ENCODE peak calls at places on chromosomes 7 and 10, in seven cellular contexts. One of them, this sample, is unnamed.

GRCh38 chr10:131402771-131403723 is 91.5 kb upstream of the TCERG1L start:
- DNase-seq in stimulated activated naive CD4-positive, alpha-beta T cell: no peak
- DNase-seq in astrocyte of the spinal cord: no peak
- DNase-seq in kidney tubule cell: no peak
- DNase-seq in astrocyte of the cerebellum: no peak
- DNase-seq in GM12865: no peak
- DNase-seq in esophagus squamous epithelium: no peak
- DNase-seq in this sample: no peak

GRCh38 chr7:128858380-128859231 is 4.0 kb upstream of the ATP6V1F start:
- DNase-seq in kidney tubule cell: no peak
- DNase-seq in esophagus squamous epithelium: no peak
- DNase-seq in astrocyte of the cerebellum: no peak
- DNase-seq in stimulated activated naive CD4-positive, alpha-beta T cell: no peak
- DNase-seq in astrocyte of the spinal cord: no peak
- DNase-seq in GM12865: no peak
- DNase-seq in this sample: no peak

GRCh38 chr10:5482016-5482415 is 17.4 kb downstream of the CALML5 start:
- DNase-seq in kidney tubule cell: no peak
- DNase-seq in astrocyte of the spinal cord: no peak
- DNase-seq in esophagus squamous epithelium: no peak
- DNase-seq in stimulated activated naive CD4-positive, alpha-beta T cell: no peak
- DNase-seq in GM12865: no peak
- DNase-seq in astrocyte of the cerebellum: no peak
- DNase-seq in this sample: peak; percentile 40

GRCh38 chr10:35480150-35480549 is 125.0 kb upstream of the GJD4 start:
- DNase-seq in kidney tubule cell: no peak
- DNase-seq in astrocyte of the cerebellum: no peak
- DNase-seq in stimulated activated naive CD4-positive, alpha-beta T cell: no peak
- DNase-seq in esophagus squamous epithelium: no peak
- DNase-seq in astrocyte of the spinal cord: no peak
- DNase-seq in GM12865: no peak
- DNase-seq in this sample: no peak

GRCh38 chr7:139703468-139704307 is 74.1 kb downstream of the HIPK2 start:
- DNase-seq in esophagus squamous epithelium: no peak
- DNase-seq in stimulated activated naive CD4-positive, alpha-beta T cell: no peak
- DNase-seq in kidney tubule cell: no peak
- DNase-seq in astrocyte of the spinal cord: no peak
- DNase-seq in astrocyte of the cerebellum: no peak
- DNase-seq in GM12865: peak; percentile 80
- DNase-seq in this sample: no peak

GRCh38 chr10:86046845-86047460 is 319.6 kb downstream of the GRID1 start:
- DNase-seq in GM12865: no peak
- DNase-seq in astrocyte of the cerebellum: no peak
- DNase-seq in stimulated activated naive CD4-positive, alpha-beta T cell: no peak
- DNase-seq in kidney tubule cell: peak; percentile 54
- DNase-seq in astrocyte of the spinal cord: no peak
- DNase-seq in esophagus squamous epithelium: no peak
- DNase-seq in this sample: no peak

GRCh38 chr10:110401401-110402076 is 96.2 kb upstream of the DUSP5 start:
- DNase-seq in GM12865: no peak
- DNase-seq in stimulated activated naive CD4-positive, alpha-beta T cell: no peak
- DNase-seq in astrocyte of the cerebellum: no peak
- DNase-seq in kidney tubule cell: no peak
- DNase-seq in astrocyte of the spinal cord: no peak
- DNase-seq in esophagus squamous epithelium: no peak
- DNase-seq in this sample: no peak

GRCh38 chr7:140229591-140230516 is 53.1 kb upstream of the KDM7A start:
- DNase-seq in GM12865: peak; percentile 70
- DNase-seq in esophagus squamous epithelium: no peak
- DNase-seq in kidney tubule cell: no peak
- DNase-seq in stimulated activated naive CD4-positive, alpha-beta T cell: peak; percentile 96
- DNase-seq in astrocyte of the spinal cord: no peak
- DNase-seq in astrocyte of the cerebellum: no peak
- DNase-seq in this sample: no peak